ENCODE peak calls at places on chromosomes 13 and 19, in ten cellular contexts. O, G, A, H, N, U, Q, Z, B and S are unnamed samples.

GRCh38 chr13:27745301-27745700 is 47.0 kb upstream of the GSX1 start:
- DNase-seq in O (no peak), G (no peak), A (no peak), H (no peak), N (no peak), U (no peak), Q (no peak), Z (no peak), B (no peak), S (no peak)

GRCh38 chr13:76832258-76832988 is 53.8 kb downstream of the KCTD12 start:
- DNase-seq in O (no peak), G (no peak), A (no peak), H (no peak), N (no peak), U (no peak), Q (no peak), Z (no peak), B (no peak), S (no peak)

GRCh38 chr19:7229735-7230134 is 64.5 kb downstream of the INSR start:
- DNase-seq in O (no peak), G (no peak), A (no peak), H (no peak), N (no peak), U (no peak), Q (no peak), Z (no peak), B (no peak), S (no peak)

GRCh38 chr19:1950640-1951039 is 9.7 kb downstream of the CSNK1G2 start:
- DNase-seq in O (no peak), G (no peak), A (no peak), H (no peak), N (no peak), U (no peak), Q (no peak), Z (no peak), B (no peak), S (no peak)

GRCh38 chr19:17441241-17442135 is 7.0 kb downstream of the TMEM221 start:
- DNase-seq in O (peak), G (peak), A (peak), H (peak), N (peak), U (peak), Q (no peak), Z (peak), B (no peak), S (no peak)

GRCh38 chr19:55149078-55150003 is at the start of gene TNNT1:
- DNase-seq in O (no peak), G (no peak), A (no peak), H (peak), N (no peak), U (no peak), Q (no peak), Z (no peak), B (no peak), S (no peak)

GRCh38 chr19:55643003-55643732 is at the start of gene ZNF581:
- DNase-seq in O (peak), G (peak), A (peak), H (peak), N (peak), U (peak), Q (peak), Z (peak), B (peak), S (peak)

GRCh38 chr19:34172661-34173144 is 399 bp downstream of the LSM14A start:
- DNase-seq in O (no peak), G (no peak), A (peak), H (peak), N (no peak), U (peak), Q (no peak), Z (peak), B (peak), S (no peak)

GRCh38 chr13:33992891-33993336 is 175.0 kb downstream of the RFC3 start:
- DNase-seq in O (no peak), G (no peak), A (no peak), H (no peak), N (no peak), U (no peak), Q (no peak), Z (no peak), B (no peak), S (no peak)

GRCh38 chr13:62278271-62278670 is 862.6 kb upstream of the PCDH20 start:
- DNase-seq in O (no peak), G (no peak), A (no peak), H (no peak), N (peak), U (no peak), Q (no peak), Z (no peak), B (no peak), S (no peak)

GRCh38 chr19:7701654-7702457 is at the start of gene FCER2:
- DNase-seq in O (peak), G (no peak), A (no peak), H (no peak), N (no peak), U (no peak), Q (no peak), Z (no peak), B (no peak), S (no peak)

GRCh38 chr19:9796113-9796773 is 22.6 kb downstream of the FBXL12 start:
- DNase-seq in O (peak), G (peak), A (peak), H (peak), N (peak), U (peak), Q (peak), Z (peak), B (peak), S (peak)

GRCh38 chr19:3362217-3362907 is 4.0 kb upstream of the NFIC start:
- DNase-seq in O (no peak), G (no peak), A (no peak), H (no peak), N (no peak), U (no peak), Q (no peak), Z (no peak), B (no peak), S (no peak)

GRCh38 chr13:30872685-30873443 is 33.2 kb upstream of the MEDAG start:
- DNase-seq in O (no peak), G (peak), A (no peak), H (peak), N (peak), U (no peak), Q (peak), Z (peak), B (no peak), S (peak)

GRCh38 chr19:46717034-46717715 is at the start of gene PRKD2:
- DNase-seq in O (peak), G (peak), A (peak), H (peak), N (peak), U (peak), Q (no peak), Z (peak), B (peak), S (peak)

GRCh38 chr19:42281175-42282035 is 12.4 kb downstream of the CIC start:
- DNase-seq in O (peak), G (peak), A (peak), H (peak), N (peak), U (peak), Q (no peak), Z (no peak), B (no peak), S (no peak)

GRCh38 chr19:3034845-3035541 is 5.9 kb upstream of the TLE2 start:
- DNase-seq in O (no peak), G (peak), A (peak), H (peak), N (peak), U (peak), Q (peak), Z (no peak), B (no peak), S (peak)

GRCh38 chr13:33935969-33936368 is 118.0 kb downstream of the RFC3 start:
- DNase-seq in O (no peak), G (no peak), A (no peak), H (no peak), N (no peak), U (no peak), Q (no peak), Z (no peak), B (no peak), S (no peak)

GRCh38 chr13:74557870-74558269 is 423.7 kb upstream of the KLF12 start:
- DNase-seq in O (no peak), G (no peak), A (no peak), H (no peak), N (no peak), U (no peak), Q (no peak), Z (no peak), B (no peak), S (no peak)

GRCh38 chr13:110528371-110528770 is 33.2 kb downstream of the RAB20 start:
- DNase-seq in O (no peak), G (peak), A (no peak), H (no peak), N (peak), U (no peak), Q (no peak), Z (no peak), B (no peak), S (no peak)

GRCh38 chr13:97262058-97262457 is 39.9 kb downstream of the MBNL2 start:
- DNase-seq in O (no peak), G (no peak), A (peak), H (no peak), N (peak), U (peak), Q (no peak), Z (no peak), B (no peak), S (no peak)

GRCh38 chr13:59422646-59423045 is 741.1 kb downstream of the DIAPH3 start:
- DNase-seq in O (no peak), G (no peak), A (no peak), H (peak), N (peak), U (no peak), Q (no peak), Z (no peak), B (no peak), S (no peak)

GRCh38 chr19:18193388-18194207 is 580 bp downstream of the MPV17L2 start:
- DNase-seq in O (no peak), G (no peak), A (no peak), H (peak), N (peak), U (peak), Q (no peak), Z (peak), B (peak), S (no peak)

GRCh38 chr13:104805346-104805745 is 1730.1 kb downstream of the EFNB2 start:
- DNase-seq in O (no peak), G (no peak), A (no peak), H (no peak), N (no peak), U (no peak), Q (no peak), Z (no peak), B (no peak), S (no peak)

GRCh38 chr19:1070931-1071791 is 4.2 kb downstream of the ARHGAP45 start:
- DNase-seq in O (no peak), G (no peak), A (no peak), H (peak), N (no peak), U (no peak), Q (no peak), Z (no peak), B (no peak), S (no peak)

GRCh38 chr19:8320564-8321066 is 560 bp downstream of the NDUFA7 start:
- DNase-seq in O (no peak), G (peak), A (peak), H (peak), N (peak), U (no peak), Q (no peak), Z (peak), B (no peak), S (no peak)

GRCh38 chr19:6997679-6998445 is 23.4 kb downstream of the MBD3L2B start:
- DNase-seq in O (no peak), G (peak), A (no peak), H (peak), N (peak), U (no peak), Q (no peak), Z (no peak), B (no peak), S (no peak)

GRCh38 chr13:102729560-102730275 is 34.9 kb upstream of the METTL21C start:
- DNase-seq in O (no peak), G (peak), A (no peak), H (peak), N (peak), U (no peak), Q (peak), Z (no peak), B (no peak), S (no peak)

GRCh38 chr13:35898041-35898440 is 233.1 kb downstream of the DCLK1 start:
- DNase-seq in O (no peak), G (no peak), A (no peak), H (no peak), N (no peak), U (no peak), Q (no peak), Z (no peak), B (no peak), S (no peak)

GRCh38 chr19:40282920-40283319 is 2.2 kb downstream of the AKT2 start:
- DNase-seq in O (no peak), G (no peak), A (no peak), H (peak), N (no peak), U (no peak), Q (no peak), Z (no peak), B (no peak), S (no peak)

GRCh38 chr13:104318121-104318520 is 1251.9 kb upstream of the SLC10A2 start:
- DNase-seq in O (no peak), G (peak), A (no peak), H (no peak), N (peak), U (no peak), Q (no peak), Z (no peak), B (no peak), S (peak)

GRCh38 chr19:17080441-17080803 is 4.8 kb downstream of the MYO9B start:
- DNase-seq in O (no peak), G (no peak), A (no peak), H (no peak), N (no peak), U (no peak), Q (no peak), Z (no peak), B (no peak), S (no peak)

GRCh38 chr13:44236370-44236769 is 137.3 kb upstream of the SERP2 start:
- DNase-seq in O (no peak), G (peak), A (no peak), H (peak), N (no peak), U (no peak), Q (no peak), Z (no peak), B (no peak), S (no peak)

GRCh38 chr13:43979492-43979891 is 99.8 kb downstream of the LACC1 start:
- DNase-seq in O (no peak), G (no peak), A (no peak), H (no peak), N (no peak), U (no peak), Q (no peak), Z (no peak), B (no peak), S (no peak)

GRCh38 chr19:45152504-45153338 is 8.1 kb downstream of the NKPD1 start:
- DNase-seq in O (peak), G (peak), A (peak), H (peak), N (no peak), U (peak), Q (no peak), Z (no peak), B (no peak), S (no peak)